ENCODE peak calls at places on chromosomes 5 and 9, in seven cellular contexts. W is NCI-H446, R is neuronal stem cell, Z is HT-29, F is right cardiac atrium, B is NCI-H1694 treated with DMSO at 0.1 percent for 48 hours, X is SK-N-DZ. A is an unnamed sample.

GRCh38 chr9:99732715-99733114 is 89.0 kb upstream of the NR4A3 start:
- DNase-seq in W (no peak), Z (no peak), B (no peak), R (no peak), F (no peak), X (no peak), A (no peak)

GRCh38 chr5:109826426-109826825 is 136.7 kb downstream of the MAN2A1 start:
- DNase-seq in F (no peak), X (no peak), R (no peak), B (no peak), Z (no peak), W (no peak), A (no peak)

GRCh38 chr5:127647361-127647958 is 1.4 kb upstream of the CTXN3 start:
- DNase-seq in B (no peak), R (no peak), F (no peak), W (no peak), X (no peak), Z (no peak), A (no peak)

GRCh38 chr9:109458453-109459211 is 39.5 kb downstream of the PTPN3 start:
- DNase-seq in W (no peak), X (no peak), Z (no peak), F (no peak), R (no peak), B (no peak), A (no peak)

GRCh38 chr5:7540806-7541205 is 144.9 kb downstream of the ADCY2 start:
- DNase-seq in W (no peak), B (no peak), R (no peak), X (no peak), F (no peak), Z (no peak), A (no peak)

GRCh38 chr5:131171276-131171815 is 602 bp downstream of the LYRM7 start:
- DNase-seq in Z (no peak), B (no peak), F (no peak), R (no peak), X (peak), W (no peak), A (no peak)

GRCh38 chr9:134787601-134788531 is 92.7 kb upstream of the FCN2 start:
- DNase-seq in R (no peak), F (no peak), B (no peak), X (no peak), Z (no peak), W (no peak), A (no peak)

GRCh38 chr5:142484821-142485387 is 160.1 kb upstream of the SPRY4 start:
- DNase-seq in W (no peak), F (no peak), Z (no peak), X (no peak), R (no peak), B (no peak), A (no peak)

GRCh38 chr5:79183617-79184016 is 52.3 kb upstream of the JMY start:
- DNase-seq in R (no peak), W (no peak), F (no peak), B (no peak), Z (no peak), X (no peak), A (no peak)

GRCh38 chr5:34043099-34043876 is at the start of gene C1QTNF3:
- DNase-seq in B (no peak), W (peak), F (no peak), Z (no peak), X (no peak), R (no peak), A (no peak)

GRCh38 chr5:111513175-111513520 is 813 bp upstream of the STARD4 start:
- DNase-seq in X (no peak), Z (no peak), W (no peak), R (no peak), B (no peak), F (no peak), A (no peak)

GRCh38 chr5:116559239-116559638 is 15.4 kb downstream of the SEMA6A start:
- DNase-seq in W (no peak), B (no peak), R (no peak), X (no peak), F (no peak), Z (no peak), A (no peak)

GRCh38 chr9:124191691-124192208 is 66.0 kb upstream of the NEK6 start:
- DNase-seq in B (no peak), Z (no peak), W (no peak), F (no peak), R (no peak), X (no peak), A (no peak)

GRCh38 chr9:124218438-124219289 is 39.1 kb upstream of the NEK6 start:
- DNase-seq in W (no peak), F (peak), R (no peak), X (no peak), Z (peak), B (no peak), A (no peak)

GRCh38 chr9:37919956-37920335 is 16.0 kb upstream of the SLC25A51 start:
- DNase-seq in R (no peak), Z (no peak), W (no peak), F (no peak), B (no peak), X (no peak), A (no peak)

GRCh38 chr5:998276-998974 is 10.2 kb upstream of the NKD2 start:
- DNase-seq in Z (no peak), F (no peak), X (no peak), B (no peak), R (no peak), W (no peak), A (no peak)

GRCh38 chr9:4654084-4654483 is 8.0 kb upstream of the PLPP6 start:
- DNase-seq in R (no peak), Z (no peak), W (no peak), X (no peak), B (no peak), F (no peak), A (no peak)

GRCh38 chr9:88657893-88658292 is 122.9 kb downstream of the NXNL2 start:
- DNase-seq in B (no peak), X (no peak), Z (no peak), W (no peak), R (no peak), F (no peak), A (no peak)

GRCh38 chr5:133041910-133042309 is 9.9 kb upstream of the HSPA4 start:
- DNase-seq in R (no peak), Z (no peak), F (no peak), W (no peak), X (no peak), B (no peak), A (no peak)

GRCh38 chr5:102668220-102668930 is 86.7 kb upstream of the PAM start:
- DNase-seq in B (no peak), X (no peak), Z (no peak), R (no peak), F (no peak), W (no peak), A (no peak)

GRCh38 chr9:133701321-133701980 is 36.7 kb downstream of the SARDH start:
- DNase-seq in W (no peak), B (peak), R (no peak), F (no peak), Z (no peak), X (no peak), A (no peak)

GRCh38 chr5:107875834-107876233 is 205.1 kb upstream of the EFNA5 start:
- DNase-seq in R (no peak), F (no peak), X (no peak), Z (no peak), W (no peak), B (no peak), A (no peak)

GRCh38 chr5:178465861-178466288 is 124.3 kb downstream of the COL23A1 start:
- DNase-seq in W (no peak), F (no peak), B (no peak), R (no peak), X (no peak), Z (no peak), A (no peak)

GRCh38 chr5:117888688-117889087 is 1099.7 kb downstream of the DTWD2 start:
- DNase-seq in R (no peak), F (no peak), B (no peak), W (no peak), Z (no peak), X (no peak), A (no peak)

GRCh38 chr5:170523129-170523497 is 19.3 kb downstream of the KCNIP1 start:
- DNase-seq in B (peak), Z (no peak), F (no peak), X (no peak), R (no peak), W (peak), A (peak)

GRCh38 chr5:113510836-113511451 is 2.5 kb upstream of the YTHDC2 start:
- DNase-seq in R (no peak), X (peak), F (no peak), Z (peak), B (peak), W (peak), A (peak)

GRCh38 chr9:76654575-76654974 is 109.7 kb upstream of the PCA3 start:
- DNase-seq in F (no peak), R (no peak), W (no peak), B (no peak), X (no peak), Z (no peak), A (no peak)

GRCh38 chr5:168683247-168683926 is 104.2 kb upstream of the PANK3 start:
- DNase-seq in B (no peak), X (no peak), W (no peak), Z (no peak), R (no peak), F (peak), A (no peak)

GRCh38 chr5:147177125-147177840 is 57.5 kb upstream of the STK32A start:
- DNase-seq in W (no peak), R (no peak), X (no peak), Z (no peak), B (no peak), F (no peak), A (no peak)

GRCh38 chr9:26142201-26142600 is 464.0 kb upstream of the TUSC1 start:
- DNase-seq in R (no peak), B (no peak), Z (no peak), F (peak), X (no peak), W (no peak), A (no peak)

GRCh38 chr5:179699640-179700298 is 1.0 kb downstream of the CANX start:
- DNase-seq in Z (peak), X (no peak), W (no peak), B (no peak), F (no peak), R (no peak), A (no peak)

GRCh38 chr5:68646142-68646541 is 430.6 kb downstream of the PIK3R1 start:
- DNase-seq in W (peak), F (no peak), B (no peak), X (no peak), R (no peak), Z (no peak), A (no peak)

GRCh38 chr9:41229408-41230401 is 40.6 kb upstream of the ZNG1F start:
- DNase-seq in F (no peak), Z (no peak), R (no peak), B (no peak), X (peak), W (no peak), A (no peak)

GRCh38 chr5:43039468-43040286 is 442 bp downstream of the ANXA2R start:
- DNase-seq in R (no peak), B (peak), X (peak), Z (peak), W (peak), F (peak), A (peak)

GRCh38 chr5:72556351-72557146 is 49.3 kb upstream of the ZNF366 start:
- DNase-seq in X (no peak), B (peak), F (peak), Z (peak), R (peak), W (no peak), A (peak)

GRCh38 chr5:79795764-79796398 is 106.2 kb downstream of the CMYA5 start:
- DNase-seq in W (peak), X (no peak), Z (peak), B (no peak), R (no peak), F (no peak), A (no peak)

GRCh38 chr9:124947727-124948391 is 7.0 kb upstream of the GOLGA1 start:
- DNase-seq in R (no peak), W (no peak), Z (no peak), B (no peak), F (no peak), X (no peak), A (no peak)

GRCh38 chr5:136197462-136198142 is 4.6 kb upstream of the SMIM32 start:
- DNase-seq in W (no peak), X (no peak), F (no peak), B (no peak), R (no peak), Z (no peak), A (no peak)

GRCh38 chr5:34626036-34626435 is 30.1 kb upstream of the RAI14 start:
- DNase-seq in R (no peak), X (no peak), Z (no peak), B (no peak), W (no peak), F (no peak), A (no peak)